ENCODE peak calls at places on chromosomes 13 and 19, in seven cellular contexts. O, C, R, T, L, S and A are unnamed samples.

GRCh38 chr13:105336706-105337582 is 1198.5 kb downstream of the EFNB2 start:
- DNase-seq in L (no peak), O (no peak), R (no peak), T (no peak), C (no peak), S (no peak), A (no peak)

GRCh38 chr19:29851769-29852521 is 40.2 kb downstream of the CCNE1 start:
- DNase-seq in L (no peak), O (no peak), S (no peak), R (no peak), C (no peak), T (no peak), A (peak)

GRCh38 chr19:35715981-35716734 is 1.6 kb upstream of the KMT2B start:
- DNase-seq in R (no peak), S (no peak), O (peak), T (peak), L (no peak), C (no peak), A (no peak)

GRCh38 chr13:34864650-34865049 is 77.4 kb upstream of the NBEA start:
- DNase-seq in T (no peak), O (no peak), C (no peak), S (no peak), L (no peak), R (no peak), A (no peak)

GRCh38 chr13:80131204-80131603 is 209.7 kb downstream of the SPRY2 start:
- DNase-seq in C (no peak), R (no peak), O (peak), L (no peak), T (no peak), S (no peak), A (no peak)

GRCh38 chr19:40523322-40524047 is 53.2 kb upstream of the SHKBP1 start:
- DNase-seq in T (peak), C (peak), O (peak), S (no peak), L (no peak), R (no peak), A (peak)

GRCh38 chr19:7161292-7161691 is 91.8 kb downstream of the ZNF557 start:
- DNase-seq in C (no peak), S (no peak), L (no peak), R (no peak), O (no peak), T (no peak), A (no peak)

GRCh38 chr19:19105365-19106060 is 32.8 kb downstream of the TMEM161A start:
- DNase-seq in O (peak), T (no peak), S (no peak), L (no peak), R (no peak), C (peak), A (no peak)

GRCh38 chr19:47762151-47762550 is 16.4 kb upstream of the SELENOW start:
- DNase-seq in L (no peak), T (no peak), C (no peak), S (no peak), R (no peak), O (no peak), A (no peak)

GRCh38 chr19:1855828-1856255 is 7.5 kb downstream of the KLF16 start:
- DNase-seq in L (no peak), C (no peak), S (no peak), R (no peak), T (peak), O (no peak), A (no peak)

GRCh38 chr13:45374917-45375316 is 33.9 kb upstream of the TPT1 start:
- DNase-seq in T (no peak), C (no peak), S (no peak), L (no peak), R (no peak), O (no peak), A (no peak)

GRCh38 chr13:80363890-80364503 is 23.1 kb upstream of the SPRY2 start:
- DNase-seq in T (no peak), L (no peak), C (peak), O (no peak), S (no peak), R (no peak), A (no peak)

GRCh38 chr13:110912651-110913051 is 2.2 kb downstream of the ANKRD10 start:
- DNase-seq in R (no peak), T (no peak), C (no peak), O (peak), L (no peak), S (no peak), A (no peak)

GRCh38 chr13:87677334-87678234 is 6.4 kb downstream of the SLITRK5 start:
- DNase-seq in S (no peak), O (peak), T (no peak), L (no peak), C (peak), R (peak), A (peak)

GRCh38 chr13:97567510-97568243 is 133.7 kb downstream of the RAP2A start:
- DNase-seq in L (no peak), O (no peak), R (no peak), S (no peak), C (peak), T (no peak), A (peak)

GRCh38 chr19:55390461-55390880 is 4.7 kb downstream of the RPL28 start:
- DNase-seq in S (no peak), R (no peak), L (no peak), T (no peak), O (no peak), C (no peak), A (no peak)

GRCh38 chr19:33168528-33168927 is 25.6 kb upstream of the LRP3 start:
- DNase-seq in T (no peak), S (no peak), L (no peak), R (no peak), C (no peak), O (no peak), A (no peak)

GRCh38 chr19:40322271-40322610 is 26.0 kb downstream of the C19orf47 start:
- DNase-seq in L (no peak), R (no peak), T (no peak), S (no peak), C (no peak), O (no peak), A (no peak)

GRCh38 chr19:48252625-48253024 is 3.1 kb downstream of the CARD8 start:
- DNase-seq in R (no peak), S (no peak), C (no peak), L (no peak), O (no peak), T (no peak), A (no peak)

GRCh38 chr13:98626298-98626940 is 49.5 kb upstream of the STK24 start:
- DNase-seq in C (no peak), S (no peak), R (no peak), L (no peak), T (no peak), O (no peak), A (no peak)

GRCh38 chr19:1512671-1513491 is at the start of gene ADAMTSL5:
- DNase-seq in T (peak), S (no peak), O (peak), R (peak), L (peak), C (peak), A (peak)

GRCh38 chr19:45934551-45935230 is 20.1 kb upstream of the NANOS2 start:
- DNase-seq in L (no peak), C (no peak), O (no peak), T (no peak), S (no peak), R (no peak), A (no peak)

GRCh38 chr19:57527136-57527881 is at the start of gene ZNF549:
- DNase-seq in C (peak), T (peak), S (peak), O (peak), R (peak), L (peak), A (peak)

GRCh38 chr19:18431351-18432197 is 6.4 kb downstream of the ISYNA1 start:
- DNase-seq in O (no peak), L (no peak), C (no peak), R (no peak), T (no peak), S (no peak), A (no peak)

GRCh38 chr13:43245374-43245964 is 222.1 kb downstream of the DNAJC15 start:
- DNase-seq in O (no peak), C (no peak), R (no peak), L (no peak), S (peak), T (no peak), A (no peak)

GRCh38 chr13:36298535-36299068 is 988 bp upstream of the CCDC169 start:
- DNase-seq in T (no peak), O (no peak), R (no peak), L (no peak), C (no peak), S (no peak), A (no peak)

GRCh38 chr19:33252418-33252962 is 26.8 kb upstream of the SLC7A10 start:
- DNase-seq in S (no peak), L (no peak), O (no peak), T (no peak), C (no peak), R (no peak), A (no peak)

GRCh38 chr13:94236876-94237275 is 242.6 kb downstream of the DCT start:
- DNase-seq in O (no peak), L (no peak), C (no peak), S (no peak), T (no peak), R (no peak), A (no peak)

GRCh38 chr13:73803997-73804396 is 330.2 kb downstream of the KLF12 start:
- DNase-seq in C (no peak), O (no peak), R (no peak), S (no peak), L (no peak), T (no peak), A (no peak)

GRCh38 chr19:459724-460511 is 915 bp downstream of the SHC2 start:
- DNase-seq in R (no peak), T (peak), S (no peak), C (no peak), O (peak), L (no peak), A (peak)

GRCh38 chr13:43185206-43185605 is 161.8 kb downstream of the DNAJC15 start:
- DNase-seq in C (no peak), O (no peak), L (no peak), R (no peak), T (no peak), S (no peak), A (peak)

GRCh38 chr13:108734676-108735075 is 105.3 kb downstream of the MYO16 start:
- DNase-seq in L (no peak), S (no peak), C (no peak), O (no peak), R (no peak), T (no peak), A (no peak)

GRCh38 chr19:2503521-2504109 is 27.7 kb downstream of the GADD45B start:
- DNase-seq in C (no peak), R (peak), L (peak), O (no peak), T (peak), S (no peak), A (peak)

GRCh38 chr13:90197722-90198121 is 1149.8 kb upstream of the MIR17HG start:
- DNase-seq in L (no peak), O (no peak), C (no peak), R (no peak), T (no peak), S (no peak), A (no peak)